ENCODE peak calls at places on chromosomes 2 and 18, in five cellular contexts. T is IMR-90, I is ascending aorta, K is mucosa of descending colon, O is Calu3. Z is an unnamed sample.

GRCh38 chr2:27583390-27583915 is 611 bp downstream of the ZNF512 start:
- DNase-seq in T (peak; percentile 24), I (no peak), K (no peak), O (no peak), Z (no peak)

GRCh38 chr2:8324164-8324848 is 357.6 kb upstream of the ID2 start:
- DNase-seq in T (peak; percentile 54), I (no peak), K (no peak), O (no peak), Z (no peak)

GRCh38 chr18:22668496-22668895 is 250.8 kb upstream of the CTAGE1 start:
- DNase-seq in T (no peak), I (no peak), K (no peak), O (no peak), Z (no peak)

GRCh38 chr2:207632575-207633492 is 7.6 kb upstream of the METTL21A start:
- DNase-seq in T (peak; percentile 58), I (no peak), K (no peak), O (peak; percentile 70), Z (peak; percentile 42)

GRCh38 chr2:169649278-169649677 is 44.9 kb downstream of the CFAP210 start:
- DNase-seq in T (no peak), I (no peak), K (no peak), O (no peak), Z (no peak)

GRCh38 chr2:238784671-238785527 is 63.0 kb upstream of the TWIST2 start:
- DNase-seq in T (peak; percentile 61), I (no peak), K (no peak), O (peak; percentile 72), Z (peak; percentile 74)

GRCh38 chr2:226077031-226077430 is 677.5 kb downstream of the NYAP2 start:
- DNase-seq in T (peak; percentile 73), I (no peak), K (no peak), O (no peak), Z (peak; percentile 10)

GRCh38 chr2:20762945-20763683 is 59.8 kb downstream of the LDAH start:
- DNase-seq in T (no peak), I (no peak), K (no peak), O (no peak), Z (no peak)

GRCh38 chr2:66576381-66577330 is 141.7 kb downstream of the MEIS1 start:
- DNase-seq in T (peak; percentile 79), I (no peak), K (no peak), O (peak; percentile 25), Z (peak; percentile 44)

GRCh38 chr2:204948822-204949221 is 403.5 kb downstream of the PARD3B start:
- DNase-seq in T (no peak), I (no peak), K (no peak), O (no peak), Z (no peak)

GRCh38 chr2:31362581-31362980 is 52.0 kb downstream of the XDH start:
- DNase-seq in T (no peak), I (no peak), K (no peak), O (no peak), Z (no peak)

GRCh38 chr2:84077504-84077903 is 381.6 kb downstream of the SUCLG1 start:
- DNase-seq in T (no peak), I (no peak), K (no peak), O (peak; percentile 48), Z (no peak)

GRCh38 chr2:207316484-207316883 is 150.7 kb upstream of the KLF7 start:
- DNase-seq in T (no peak), I (no peak), K (no peak), O (no peak), Z (no peak)

GRCh38 chr2:27231921-27232320 is 14.8 kb downstream of the CAD start:
- DNase-seq in T (no peak), I (no peak), K (no peak), O (no peak), Z (no peak)

GRCh38 chr2:181203916-181204315 is 223.5 kb downstream of the UBE2E3 start:
- DNase-seq in T (peak; percentile 14), I (no peak), K (no peak), O (no peak), Z (peak; percentile 23)

GRCh38 chr2:1723397-1724042 is 20.8 kb downstream of the PXDN start:
- DNase-seq in T (no peak), I (no peak), K (no peak), O (no peak), Z (no peak)

GRCh38 chr18:4605222-4605621 is 150.1 kb upstream of the DLGAP1 start:
- DNase-seq in T (no peak), I (no peak), K (no peak), O (no peak), Z (no peak)

GRCh38 chr2:51649366-51649765 is 617.4 kb upstream of the NRXN1 start:
- DNase-seq in T (no peak), I (no peak), K (no peak), O (no peak), Z (no peak)

GRCh38 chr2:109344270-109344805 is 215.3 kb downstream of the SH3RF3 start:
- DNase-seq in T (no peak), I (no peak), K (no peak), O (no peak), Z (no peak)

GRCh38 chr2:71548589-71549485 is 95.5 kb downstream of the DYSF start:
- DNase-seq in T (peak; percentile 34), I (no peak), K (peak; percentile 64), O (peak; percentile 70), Z (peak; percentile 47)

GRCh38 chr2:233343171-233343705 is 11.1 kb upstream of the DGKD start:
- DNase-seq in T (no peak), I (no peak), K (no peak), O (no peak), Z (no peak)

GRCh38 chr2:39902103-39902502 is 123.0 kb upstream of the THUMPD2 start:
- DNase-seq in T (peak; percentile 85), I (no peak), K (no peak), O (no peak), Z (peak; percentile 80)

GRCh38 chr18:51361130-51361860 is 163.8 kb upstream of the MEX3C start:
- DNase-seq in T (no peak), I (no peak), K (no peak), O (no peak), Z (no peak)

GRCh38 chr2:107362973-107363372 is 463.7 kb upstream of the RGPD4 start:
- DNase-seq in T (no peak), I (no peak), K (no peak), O (no peak), Z (no peak)

GRCh38 chr2:65804777-65805176 is 372.4 kb upstream of the SPRED2 start:
- DNase-seq in T (no peak), I (no peak), K (no peak), O (no peak), Z (no peak)

GRCh38 chr2:78940998-78941397 is 84.5 kb upstream of the REG3G start:
- DNase-seq in T (no peak), I (no peak), K (no peak), O (no peak), Z (no peak)

GRCh38 chr2:205848601-205849000 is 166.3 kb downstream of the NRP2 start:
- DNase-seq in T (peak; percentile 41), I (no peak), K (no peak), O (no peak), Z (no peak)

GRCh38 chr2:237254369-237254861 is 159.5 kb downstream of the COL6A3 start:
- DNase-seq in T (peak; percentile 75), I (no peak), K (no peak), O (no peak), Z (no peak)
- TF ChIP-seq CTCF in T (no peak), I (no peak), K (no peak), O (no peak), Z (no peak)

GRCh38 chr2:217930783-217931563 is 71.8 kb downstream of the TNS1 start:
- DNase-seq in T (no peak), I (no peak), K (peak; percentile 33), O (no peak), Z (no peak)
- TF ChIP-seq CTCF in T (no peak), I (no peak), K (no peak), O (no peak), Z (no peak)

GRCh38 chr2:199463708-199464613 is 6.2 kb upstream of the SATB2 start:
- DNase-seq in T (no peak), I (no peak), K (peak; percentile 68), O (no peak), Z (no peak)
- TF ChIP-seq CTCF in T (no peak), I (no peak), K (no peak), O (no peak), Z (peak; percentile 39)

GRCh38 chr2:98730851-98731708 is at the start of gene MGAT4A:
- DNase-seq in T (no peak), I (peak; percentile 28), K (peak; percentile 86), O (peak; percentile 71), Z (no peak)
- TF ChIP-seq CTCF in T (peak; percentile 5), I (peak; percentile 40), K (no peak), O (no peak), Z (no peak)

GRCh38 chr2:189178007-189178406 is 1.6 kb downstream of the COL5A2 start:
- DNase-seq in T (peak; percentile 51), I (no peak), K (no peak), O (no peak), Z (no peak)
- TF ChIP-seq CTCF in T (peak; percentile 49), I (no peak), K (no peak), O (no peak), Z (peak; percentile 78)

DNA sequence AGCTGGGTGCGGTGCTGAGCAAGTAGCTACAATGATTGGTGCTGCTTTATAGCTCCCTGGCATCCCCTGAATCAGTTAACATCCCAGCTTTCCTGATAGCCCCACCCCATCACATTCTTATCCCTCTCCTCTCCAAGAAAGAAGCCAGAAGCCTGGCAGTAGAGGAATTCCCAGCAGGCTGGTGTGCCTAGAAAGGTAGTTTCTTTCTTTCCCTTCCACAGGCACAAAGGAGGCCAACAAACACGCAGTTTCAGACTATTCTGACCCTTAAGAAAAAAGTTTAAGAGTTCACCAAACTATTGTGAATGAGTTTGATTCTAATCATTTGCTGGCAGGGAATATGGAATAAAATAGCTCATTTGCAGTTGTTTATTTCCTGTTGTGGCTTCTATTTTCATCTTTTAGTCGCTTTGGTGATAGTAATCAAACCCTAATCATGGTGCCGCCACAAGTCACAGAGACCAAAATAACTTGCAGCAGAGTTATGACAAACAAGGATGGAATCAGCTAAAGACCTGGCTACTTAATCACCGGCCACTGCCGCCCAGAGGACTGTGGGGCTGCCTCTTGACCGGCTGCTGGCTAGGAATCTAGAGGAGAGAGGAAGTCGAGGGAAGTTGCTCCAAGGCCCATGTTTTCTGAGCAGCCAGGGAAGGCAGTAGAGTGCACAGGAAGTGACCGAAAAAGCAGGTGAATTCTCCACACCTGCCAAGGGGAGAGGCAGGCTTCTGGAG is 4.9 kb upstream of the SMAD7 start:
- DNase-seq in T (peak; percentile 85), I (peak; percentile 80), K (no peak), O (peak; percentile 65), Z (peak; percentile 98)
- TF ChIP-seq CTCF in T (peak; percentile 25), I (no peak), K (no peak), O (peak; percentile 13), Z (peak; percentile 36)

GRCh38 chr18:46754661-46755292 is 2.1 kb downstream of the ST8SIA5 start:
- DNase-seq in T (no peak), I (no peak), K (no peak), O (no peak), Z (no peak)
- TF ChIP-seq CTCF in T (no peak), I (no peak), K (no peak), O (no peak), Z (peak; percentile 11)

Z was measured in HFFc6.